ENCODE peak calls at places on chromosome 10, in ten cellular contexts. W, K, J, L, X, M, R, N, U and F are unnamed samples.

GRCh38 chr10:813286-813685 is 118.2 kb downstream of the LARP4B start:
- DNase-seq in X (no peak), J (no peak), N (no peak), L (no peak), R (no peak), W (no peak), K (no peak), U (no peak), M (no peak), F (no peak)

GRCh38 chr10:86594535-86594934 is 59.8 kb upstream of the OPN4 start:
- DNase-seq in N (no peak), J (no peak), K (peak), X (no peak), U (no peak), M (peak), R (no peak), W (peak), L (no peak), F (no peak)

GRCh38 chr10:75544923-75545322 is 113.5 kb downstream of the LRMDA start:
- DNase-seq in R (no peak), N (no peak), K (no peak), U (no peak), J (no peak), M (no peak), L (no peak), X (no peak), W (no peak), F (no peak)

GRCh38 chr10:88660593-88660884 is 3.7 kb upstream of the LIPF start:
- DNase-seq in X (no peak), N (no peak), L (no peak), R (no peak), J (no peak), M (no peak), U (no peak), K (no peak), W (no peak), F (no peak)

GRCh38 chr10:74738985-74739567 is 87.3 kb upstream of the KAT6B start:
- DNase-seq in M (no peak), L (no peak), N (no peak), X (no peak), K (no peak), W (peak), J (no peak), U (peak), R (no peak), F (no peak)

GRCh38 chr10:96292971-96293909 is 11.0 kb upstream of the DNTT start:
- DNase-seq in L (no peak), U (peak), X (no peak), R (peak), W (peak), K (no peak), N (no peak), M (peak), J (no peak), F (no peak)

GRCh38 chr10:10092581-10092980 is 925.1 kb upstream of the CELF2 start:
- DNase-seq in L (no peak), W (peak), M (no peak), K (peak), U (peak), N (no peak), X (no peak), R (peak), J (no peak), F (no peak)

GRCh38 chr10:103564799-103565365 is 71.4 kb downstream of the NEURL1 start:
- DNase-seq in L (no peak), R (no peak), K (no peak), W (no peak), M (no peak), X (no peak), N (no peak), J (no peak), U (peak), F (no peak)

GRCh38 chr10:114779803-114780609 is 41.6 kb upstream of the FHIP2A start:
- DNase-seq in W (peak), J (no peak), X (no peak), L (no peak), U (no peak), R (peak), K (peak), N (no peak), M (peak), F (no peak)

GRCh38 chr10:50855015-50855414 is 30.4 kb downstream of the A1CF start:
- DNase-seq in K (no peak), N (no peak), X (no peak), R (no peak), M (peak), U (no peak), L (no peak), J (no peak), W (no peak), F (no peak)

GRCh38 chr10:103295391-103296044 is 18.6 kb downstream of the INA start:
- DNase-seq in N (no peak), M (peak), K (peak), R (no peak), J (no peak), W (peak), X (no peak), U (no peak), L (no peak), F (no peak)

GRCh38 chr10:67140641-67141040 is 214.8 kb downstream of the LRRTM3 start:
- DNase-seq in W (no peak), U (peak), K (no peak), J (no peak), R (no peak), M (no peak), L (no peak), N (no peak), X (no peak), F (no peak)

GRCh38 chr10:93461124-93461806 is 20.9 kb downstream of the MYOF start:
- DNase-seq in X (no peak), J (no peak), M (no peak), K (no peak), L (no peak), U (no peak), N (no peak), R (no peak), W (peak), F (no peak)

GRCh38 chr10:88211230-88211629 is 347.8 kb downstream of the PTEN start:
- DNase-seq in L (no peak), X (no peak), M (no peak), N (no peak), R (no peak), U (no peak), K (no peak), W (no peak), J (no peak), F (no peak)

GRCh38 chr10:87504667-87505365 is at the start of gene MINPP1:
- DNase-seq in J (peak), M (peak), L (peak), W (peak), K (peak), U (peak), R (peak), N (peak), X (peak), F (peak)

GRCh38 chr10:21528452-21529235 is 3.2 kb upstream of the SKIDA1 start:
- DNase-seq in J (no peak), X (no peak), M (no peak), U (no peak), L (no peak), N (no peak), R (no peak), K (no peak), W (peak), F (no peak)

DNA sequence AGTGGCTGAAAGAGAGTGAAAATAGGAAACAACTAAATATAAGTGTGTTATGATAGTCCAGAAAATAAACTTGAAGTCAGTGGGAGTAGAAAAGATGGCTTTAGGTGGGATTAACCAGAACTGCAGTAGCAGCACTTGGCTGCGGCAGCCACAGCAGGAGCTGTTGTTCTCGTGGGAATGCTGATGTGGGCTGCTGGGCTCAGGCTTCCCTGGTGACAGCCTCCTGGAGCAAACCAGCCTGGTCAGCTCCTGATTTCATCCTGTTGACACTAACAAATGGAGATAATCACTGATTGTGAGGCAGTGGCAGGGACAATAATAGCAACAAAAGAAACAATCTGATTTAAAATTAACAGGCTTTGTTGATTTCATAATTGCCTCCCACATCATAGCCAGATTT is 134.2 kb downstream of the CCNY start:
- DNase-seq in J (no peak), M (no peak), W (no peak), U (peak), N (no peak), L (peak), X (no peak), R (no peak), K (no peak), F (no peak)
- TF ChIP-seq CTCF in J (no peak), M (no peak), W (no peak), U (no peak), N (no peak), L (no peak), X (no peak), R (no peak), K (no peak), F (no peak)

GRCh38 chr10:5764422-5765297 is 48.6 kb downstream of the GDI2 start:
- DNase-seq in R (no peak), N (no peak), L (no peak), K (no peak), X (no peak), U (no peak), W (no peak), M (no peak), J (no peak), F (no peak)
- TF ChIP-seq CTCF in R (no peak), N (no peak), L (no peak), K (no peak), X (no peak), U (no peak), W (no peak), M (no peak), J (no peak), F (no peak)

GRCh38 chr10:90718185-90718584 is 139.7 kb downstream of the HTR7 start:
- DNase-seq in L (no peak), U (peak), R (no peak), K (no peak), M (no peak), N (no peak), J (no peak), W (peak), X (no peak), F (no peak)
- TF ChIP-seq CTCF in L (no peak), U (peak), R (no peak), K (peak), M (no peak), N (no peak), J (no peak), W (peak), X (no peak), F (no peak)

GRCh38 chr10:132099701-132100481 is 34.1 kb downstream of the JAKMIP3 start:
- DNase-seq in M (no peak), U (no peak), L (peak), X (no peak), R (no peak), J (no peak), N (peak), K (no peak), W (no peak), F (no peak)

GRCh38 chr10:132100556-132101349 is 35.0 kb downstream of the JAKMIP3 start:
- DNase-seq in U (no peak), W (no peak), L (peak), X (no peak), M (no peak), R (no peak), K (no peak), J (no peak), N (peak), F (no peak)

GRCh38 chr10:132102071-132102716 is 36.4 kb downstream of the JAKMIP3 start:
- DNase-seq in L (peak), M (no peak), X (no peak), U (no peak), K (no peak), R (no peak), N (peak), W (no peak), J (no peak), F (peak)

GRCh38 chr10:132102717-132103110 is 37.0 kb downstream of the JAKMIP3 start:
- DNase-seq in X (no peak), N (peak), U (no peak), J (no peak), R (no peak), W (no peak), M (no peak), K (no peak), L (peak), F (no peak)

GRCh38 chr10:132101529-132101928 is 35.8 kb downstream of the JAKMIP3 start:
- DNase-seq in U (no peak), W (no peak), M (no peak), J (no peak), K (no peak), X (no peak), L (peak), R (no peak), N (peak), F (no peak)
- TF ChIP-seq CTCF in U (no peak), W (no peak), M (no peak), J (no peak), K (no peak), X (no peak), L (no peak), R (no peak), N (no peak), F (no peak)